ENCODE peak calls at places on chromosome 16, in six cellular contexts. One of them, this sample, is unnamed. For H3K4me1, the result is how much of the 10 kb centered on the place peaks cover.

GRCh38 chr16:87812200-87812656 is 46.4 kb upstream of the KLHDC4 start:
- DNase-seq in H1: no peak
- DNase-seq in gastrocnemius medialis: no peak
- DNase-seq in tibial nerve: no peak
- DNase-seq in ovary: no peak
- DNase-seq in uterus: no peak
- DNase-seq in this sample: no peak

GRCh38 chr16:53608094-53608493 is 95.6 kb downstream of the RPGRIP1L start:
- DNase-seq in ovary: no peak
- DNase-seq in uterus: no peak
- DNase-seq in H1: no peak
- DNase-seq in tibial nerve: no peak
- DNase-seq in gastrocnemius medialis: no peak
- DNase-seq in this sample: no peak

GRCh38 chr16:69762843-69763556 is 868 bp downstream of the WWP2 start:
- DNase-seq in uterus: no peak
- DNase-seq in gastrocnemius medialis: no peak
- DNase-seq in tibial nerve: no peak
- DNase-seq in H1: no peak
- DNase-seq in ovary: no peak
- DNase-seq in this sample: no peak

GRCh38 chr16:31472559-31473203 is 729 bp downstream of the TGFB1I1 start:
- DNase-seq in ovary: peak
- DNase-seq in uterus: peak
- DNase-seq in gastrocnemius medialis: peak
- DNase-seq in tibial nerve: peak
- DNase-seq in H1: no peak
- DNase-seq in this sample: peak

GRCh38 chr16:59459811-59460210 is 725.7 kb upstream of the GOT2 start:
- DNase-seq in tibial nerve: no peak
- DNase-seq in uterus: no peak
- DNase-seq in ovary: no peak
- DNase-seq in H1: no peak
- DNase-seq in gastrocnemius medialis: no peak
- DNase-seq in this sample: no peak

GRCh38 chr16:87742781-87743490 is 22.9 kb downstream of the KLHDC4 start:
- DNase-seq in gastrocnemius medialis: no peak
- DNase-seq in H1: no peak
- DNase-seq in ovary: no peak
- DNase-seq in tibial nerve: no peak
- DNase-seq in uterus: no peak
- DNase-seq in this sample: no peak

GRCh38 chr16:878886-879285 is 78.4 kb upstream of the GNG13 start:
- DNase-seq in tibial nerve: no peak
- DNase-seq in uterus: no peak
- DNase-seq in gastrocnemius medialis: no peak
- DNase-seq in H1: no peak
- DNase-seq in ovary: no peak
- DNase-seq in this sample: no peak

GRCh38 chr16:28473714-28474265 is 1.7 kb upstream of the NPIPB7 start:
- DNase-seq in tibial nerve: no peak
- DNase-seq in ovary: no peak
- DNase-seq in H1: no peak
- DNase-seq in uterus: no peak
- DNase-seq in gastrocnemius medialis: no peak
- DNase-seq in this sample: no peak

GRCh38 chr16:27355610-27356009 is 41.8 kb downstream of the IL4R start:
- DNase-seq in uterus: peak
- DNase-seq in tibial nerve: no peak
- DNase-seq in ovary: no peak
- DNase-seq in H1: peak
- DNase-seq in gastrocnemius medialis: peak
- DNase-seq in this sample: no peak

GRCh38 chr16:76194621-76195015 is 82.6 kb upstream of the CNTNAP4 start:
- DNase-seq in H1: no peak
- DNase-seq in gastrocnemius medialis: no peak
- DNase-seq in ovary: no peak
- DNase-seq in tibial nerve: no peak
- DNase-seq in uterus: no peak
- DNase-seq in this sample: no peak

GRCh38 chr16:26645629-26646028 is 421.1 kb upstream of the C16orf82 start:
- DNase-seq in tibial nerve: no peak
- DNase-seq in uterus: no peak
- DNase-seq in ovary: no peak
- DNase-seq in H1: no peak
- DNase-seq in gastrocnemius medialis: no peak
- DNase-seq in this sample: peak

GRCh38 chr16:89923640-89924297 is 627 bp downstream of the TUBB3 start:
- DNase-seq in uterus: no peak
- DNase-seq in tibial nerve: no peak
- DNase-seq in H1: no peak
- DNase-seq in gastrocnemius medialis: no peak
- DNase-seq in ovary: peak
- DNase-seq in this sample: no peak

GRCh38 chr16:89094252-89094901 is 725 bp downstream of the ACSF3 start:
- DNase-seq in ovary: no peak
- DNase-seq in gastrocnemius medialis: no peak
- DNase-seq in uterus: no peak
- DNase-seq in H1: no peak
- DNase-seq in tibial nerve: no peak
- DNase-seq in this sample: no peak

GRCh38 chr16:8330761-8331160 is 259.6 kb downstream of the TMEM114 start:
- DNase-seq in H1: no peak
- DNase-seq in tibial nerve: no peak
- DNase-seq in uterus: no peak
- DNase-seq in gastrocnemius medialis: no peak
- DNase-seq in ovary: no peak
- DNase-seq in this sample: no peak

GRCh38 chr16:71201054-71201453 is 29.5 kb downstream of the HYDIN start:
- DNase-seq in ovary: no peak
- DNase-seq in H1: no peak
- DNase-seq in uterus: no peak
- DNase-seq in tibial nerve: no peak
- DNase-seq in gastrocnemius medialis: no peak
- DNase-seq in this sample: no peak

GRCh38 chr16:65200857-65201256 is 79.0 kb upstream of the CDH11 start:
- DNase-seq in gastrocnemius medialis: peak
- DNase-seq in H1: no peak
- DNase-seq in uterus: no peak
- DNase-seq in tibial nerve: no peak
- DNase-seq in ovary: no peak
- DNase-seq in this sample: no peak

GRCh38 chr16:3656491-3657468 is 2.3 kb downstream of the DNASE1 start:
- DNase-seq in tibial nerve: no peak
- DNase-seq in ovary: peak
- DNase-seq in uterus: no peak
- DNase-seq in gastrocnemius medialis: peak
- DNase-seq in H1: no peak
- DNase-seq in this sample: no peak

GRCh38 chr16:88382491-88383400 is at the start of gene ZNF469:
- DNase-seq in ovary: peak
- DNase-seq in tibial nerve: no peak
- DNase-seq in H1: no peak
- DNase-seq in uterus: peak
- DNase-seq in gastrocnemius medialis: no peak
- DNase-seq in this sample: no peak

GRCh38 chr16:27676807-27677206 is 126.9 kb downstream of the KATNIP start:
- DNase-seq in uterus: no peak
- DNase-seq in ovary: no peak
- DNase-seq in H1: no peak
- DNase-seq in gastrocnemius medialis: no peak
- DNase-seq in tibial nerve: no peak
- DNase-seq in this sample: no peak

GRCh38 chr16:29862383-29862883 is 593 bp downstream of the CDIPT start:
- DNase-seq in H1: no peak
- DNase-seq in uterus: no peak
- DNase-seq in tibial nerve: no peak
- DNase-seq in gastrocnemius medialis: no peak
- DNase-seq in ovary: no peak
- DNase-seq in this sample: no peak

GRCh38 chr16:29862884-29863668 is at the start of gene CDIPT:
- DNase-seq in gastrocnemius medialis: peak
- DNase-seq in uterus: peak
- DNase-seq in ovary: peak
- DNase-seq in tibial nerve: peak
- DNase-seq in H1: peak
- DNase-seq in this sample: peak

GRCh38 chr16:29860218-29860617 is 2.8 kb downstream of the CDIPT start:
- DNase-seq in tibial nerve: no peak
- DNase-seq in H1: no peak
- DNase-seq in ovary: no peak
- DNase-seq in uterus: no peak
- DNase-seq in gastrocnemius medialis: no peak
- DNase-seq in this sample: no peak

GRCh38 chr16:29863669-29863984 is 601 bp upstream of the CDIPT start:
- DNase-seq in gastrocnemius medialis: no peak
- DNase-seq in H1: no peak
- DNase-seq in tibial nerve: no peak
- DNase-seq in ovary: no peak
- DNase-seq in uterus: no peak
- DNase-seq in this sample: no peak

GRCh38 chr16:29864205-29864604 is 1.2 kb upstream of the CDIPT start:
- DNase-seq in uterus: no peak
- DNase-seq in gastrocnemius medialis: no peak
- DNase-seq in H1: no peak
- DNase-seq in ovary: no peak
- DNase-seq in tibial nerve: no peak
- DNase-seq in this sample: no peak
- H3K4me1 ChIP-seq in uterus: under half
- H3K4me1 ChIP-seq in gastrocnemius medialis: under half
- H3K4me1 ChIP-seq in H1: under half
- H3K4me1 ChIP-seq in ovary: under half
- H3K4me1 ChIP-seq in tibial nerve: under half
- H3K4me1 ChIP-seq in this sample: under half

DNA sequence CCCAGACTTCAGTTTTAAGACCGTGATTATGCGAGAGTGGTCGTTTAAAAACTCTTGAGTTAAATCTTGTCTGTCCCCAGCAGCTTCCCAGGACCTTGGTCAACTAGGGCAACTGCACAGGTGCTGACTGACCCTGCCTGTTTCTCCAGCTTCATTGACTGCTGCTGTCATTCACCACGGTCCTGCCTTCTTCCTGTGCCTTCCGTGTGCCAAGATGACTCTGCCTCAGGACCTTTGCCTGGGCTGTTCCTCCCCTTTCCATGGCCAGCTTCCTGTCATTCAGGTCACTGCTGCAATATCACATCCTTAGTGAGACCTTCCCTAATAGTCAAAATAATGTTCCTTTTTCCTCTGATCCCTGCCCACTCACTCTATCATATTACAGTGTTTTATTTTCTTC is 3.9 kb downstream of the KIAA0513 start:
- DNase-seq in ovary: no peak
- DNase-seq in H1: no peak
- DNase-seq in gastrocnemius medialis: no peak
- DNase-seq in tibial nerve: no peak
- DNase-seq in uterus: no peak
- DNase-seq in this sample: no peak
- TF ChIP-seq CTCF in ovary: no peak
- TF ChIP-seq CTCF in H1: no peak
- TF ChIP-seq CTCF in gastrocnemius medialis: no peak
- TF ChIP-seq CTCF in tibial nerve: no peak
- TF ChIP-seq CTCF in uterus: no peak
- TF ChIP-seq CTCF in this sample: no peak

GRCh38 chr16:57667526-57668258 is 414 bp upstream of the ADGRG3 start:
- DNase-seq in ovary: no peak
- DNase-seq in gastrocnemius medialis: no peak
- DNase-seq in H1: no peak
- DNase-seq in uterus: no peak
- DNase-seq in tibial nerve: no peak
- DNase-seq in this sample: no peak
- TF ChIP-seq POLR2A in ovary: no peak
- TF ChIP-seq POLR2A in gastrocnemius medialis: no peak
- TF ChIP-seq POLR2A in H1: no peak
- TF ChIP-seq POLR2A in uterus: no peak
- TF ChIP-seq POLR2A in tibial nerve: no peak
- TF ChIP-seq POLR2A in this sample: no peak

DNA sequence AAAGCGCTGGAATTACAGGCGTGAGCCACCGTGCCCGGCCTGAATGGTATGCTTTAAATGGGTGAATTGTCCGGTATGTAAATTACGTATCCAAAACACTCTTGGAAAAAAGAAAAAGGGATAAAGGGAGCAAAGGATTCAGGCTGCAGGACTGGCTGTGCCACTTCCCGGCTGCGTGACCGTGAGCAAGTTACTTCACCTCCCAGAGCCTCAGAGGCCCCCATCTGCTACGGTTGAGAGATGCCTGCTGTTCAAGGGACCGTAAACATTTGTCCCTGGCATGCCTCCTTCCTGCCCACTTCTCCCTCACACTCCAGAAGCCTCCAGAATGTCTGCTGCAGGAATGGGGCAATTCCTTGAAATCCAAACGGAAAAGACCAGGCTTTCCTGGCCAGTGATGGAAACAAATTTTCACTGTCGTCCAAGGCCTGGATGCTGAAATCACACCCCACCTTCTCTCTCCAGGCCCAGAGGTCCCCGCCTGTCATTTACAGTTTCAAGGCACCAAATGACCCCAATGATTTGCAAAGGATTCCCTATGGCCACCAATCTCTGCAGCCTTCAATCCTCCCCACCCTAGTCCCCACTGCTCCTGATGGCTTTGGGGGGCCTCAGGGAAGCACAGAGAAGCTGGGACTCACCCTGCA is 22.9 kb upstream of the LITAF start:
- DNase-seq in gastrocnemius medialis: no peak
- DNase-seq in H1: no peak
- DNase-seq in tibial nerve: no peak
- DNase-seq in ovary: no peak
- DNase-seq in uterus: no peak
- DNase-seq in this sample: no peak
- H3K4me1 ChIP-seq in gastrocnemius medialis: under half
- H3K4me1 ChIP-seq in H1: under half
- H3K4me1 ChIP-seq in tibial nerve: under half
- H3K4me1 ChIP-seq in ovary: under half
- H3K4me1 ChIP-seq in uterus: under half
- H3K4me1 ChIP-seq in this sample: under half

DNA sequence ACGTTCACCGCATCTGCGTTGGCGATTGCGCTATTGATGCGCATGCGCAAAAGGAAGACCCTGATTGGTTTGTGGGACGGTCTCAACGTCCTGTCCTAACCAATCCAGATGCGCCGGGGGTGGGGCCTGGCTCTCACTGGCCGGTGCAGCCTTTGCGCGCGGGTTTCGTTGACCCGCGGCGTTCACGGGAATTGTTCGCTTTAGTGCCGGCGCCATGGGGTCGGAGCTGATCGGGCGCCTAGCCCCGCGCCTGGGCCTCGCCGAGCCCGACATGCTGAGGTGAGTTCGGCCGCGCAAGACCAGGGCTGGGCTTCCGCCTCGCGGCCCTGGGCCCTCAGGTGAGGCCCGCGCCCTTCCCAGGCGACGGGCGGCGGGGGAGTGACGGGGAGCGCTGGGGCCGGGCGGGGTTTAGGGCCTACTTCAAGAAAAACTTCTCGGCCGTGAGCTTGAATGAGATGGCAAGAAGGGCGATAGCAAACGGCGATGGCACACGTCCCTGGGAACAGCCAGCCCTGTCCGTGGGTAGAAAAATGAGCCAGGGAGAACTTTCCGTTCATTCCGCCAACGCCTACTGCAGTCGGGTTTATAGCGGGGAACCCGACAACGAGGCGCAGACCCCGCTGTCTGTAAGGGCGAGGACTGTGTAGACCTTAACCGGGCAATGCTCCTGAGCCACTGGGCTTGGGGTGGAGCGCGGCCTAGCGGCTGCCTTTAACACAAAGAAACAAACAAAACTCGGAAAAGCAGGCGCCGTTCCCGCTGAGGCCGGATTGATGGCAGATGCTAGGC is at the start of gene ORC6:
- DNase-seq in H1: peak
- DNase-seq in tibial nerve: peak
- DNase-seq in uterus: peak
- DNase-seq in ovary: peak
- DNase-seq in gastrocnemius medialis: peak
- DNase-seq in this sample: peak
- TF ChIP-seq CTCF in H1: peak
- TF ChIP-seq CTCF in tibial nerve: no peak
- TF ChIP-seq CTCF in uterus: no peak
- TF ChIP-seq CTCF in ovary: no peak
- TF ChIP-seq CTCF in gastrocnemius medialis: no peak
- TF ChIP-seq CTCF in this sample: no peak